ENCODE peak calls at places on chromosomes 16 and 17, in six cellular contexts. C is PC-3; D is naive thymus-derived CD4-positive, alpha-beta T cell; U is Caco-2; N is tibial artery; G is pancreas. H is an unnamed sample. For H3K4me1, the result is how much of the 10 kb centered on the place peaks cover.

GRCh38 chr16:2777231-2777902 is at the start of gene ELOB:
- DNase-seq in C (peak), U (peak), D (peak), G (peak), N (peak), H (peak)

GRCh38 chr17:76053230-76054111 is 18.8 kb downstream of the SRP68 start:
- DNase-seq in N (no peak), D (no peak), C (peak), U (no peak), G (no peak), H (no peak)

GRCh38 chr16:48537275-48537674 is 72.7 kb downstream of the N4BP1 start:
- DNase-seq in D (no peak), U (no peak), C (no peak), G (no peak), N (no peak), H (no peak)

GRCh38 chr17:79204261-79204660 is 129.6 kb downstream of the ENGASE start:
- DNase-seq in U (no peak), N (no peak), D (no peak), C (no peak), G (no peak), H (no peak)

GRCh38 chr16:693766-694165 is 3.6 kb upstream of the WDR24 start:
- DNase-seq in D (no peak), C (no peak), N (no peak), G (no peak), U (no peak), H (no peak)

GRCh38 chr16:9039208-9039607 is 52.2 kb upstream of the HAPSTR1 start:
- DNase-seq in C (no peak), D (no peak), G (no peak), U (no peak), N (no peak), H (no peak)

GRCh38 chr16:68997564-68997963 is 107.9 kb upstream of the HAS3 start:
- DNase-seq in D (no peak), N (no peak), C (no peak), U (peak), G (no peak), H (no peak)

GRCh38 chr17:40938981-40939380 is 1.5 kb upstream of the KRT23 start:
- DNase-seq in D (no peak), N (no peak), U (no peak), C (no peak), G (no peak), H (no peak)

GRCh38 chr17:74202879-74203432 is 522 bp upstream of the RPL38 start:
- DNase-seq in G (no peak), N (no peak), U (no peak), D (no peak), C (peak), H (no peak)

GRCh38 chr17:59725691-59726090 is 18.2 kb downstream of the VMP1 start:
- DNase-seq in G (no peak), D (no peak), C (no peak), U (no peak), N (no peak), H (no peak)

GRCh38 chr16:11679941-11680911 is 12.0 kb downstream of the SNN start:
- DNase-seq in G (no peak), N (no peak), C (no peak), U (no peak), D (no peak), H (peak)
- H3K4me1 ChIP-seq in G (under half), N (under half), C (under half), U (under half), D (under half), H (half or more)

GRCh38 chr16:19118938-19119431 is 5.2 kb downstream of the ITPRIPL2 start:
- DNase-seq in N (peak), U (no peak), D (no peak), C (peak), G (no peak), H (no peak)
- H3K4me1 ChIP-seq in N (under half), U (under half), D (under half), C (half or more), G (under half), H (under half)

DNA sequence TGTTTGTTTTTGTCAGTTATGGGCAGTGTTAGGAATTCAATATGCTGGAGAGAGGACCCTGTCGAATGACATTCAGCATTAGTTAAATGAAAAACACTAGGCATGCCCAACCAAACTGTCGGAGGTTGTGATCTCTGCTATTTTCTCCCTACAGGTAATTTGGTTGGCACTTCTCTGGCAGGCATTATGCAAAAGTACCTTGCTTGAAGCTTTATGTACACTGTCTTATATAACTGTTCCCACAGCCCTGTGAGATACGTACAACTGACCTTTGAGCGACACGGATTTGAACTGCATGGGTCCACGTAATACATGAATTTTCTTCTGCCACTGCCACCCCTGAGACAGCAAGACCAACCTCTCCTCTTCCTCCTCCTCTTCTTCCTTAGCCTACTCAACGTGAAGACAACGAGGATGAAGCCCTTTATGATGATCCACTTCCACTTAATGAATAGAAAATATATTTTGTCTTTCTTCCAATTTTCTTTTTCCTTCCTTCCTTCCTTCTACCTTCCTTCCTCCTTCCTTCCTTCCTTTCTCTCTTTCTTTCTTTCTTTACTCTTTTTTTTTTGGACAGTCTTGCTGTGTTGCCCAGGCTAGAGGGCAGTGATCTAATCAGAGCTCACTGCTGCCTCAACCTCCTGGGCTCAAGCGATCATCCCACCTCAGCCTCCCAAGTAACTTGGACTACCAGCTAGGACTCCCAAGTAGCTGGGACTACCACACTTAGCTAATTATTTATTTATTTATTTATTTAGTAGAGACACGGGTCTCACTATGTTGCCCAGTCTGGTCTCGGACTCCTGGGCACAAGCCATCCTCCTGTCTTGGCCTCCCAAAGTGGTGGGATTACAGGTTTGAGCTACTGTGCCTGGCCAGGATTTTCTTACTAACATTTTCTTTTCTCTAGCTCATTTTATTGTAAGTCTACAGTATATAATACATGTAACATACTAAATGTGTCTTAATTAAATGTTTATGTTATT is 77.3 kb downstream of the WIPI1 start:
- DNase-seq in G (no peak), U (no peak), D (no peak), C (no peak), N (no peak), H (no peak)
- H3K4me1 ChIP-seq in G (under half), U (under half), D (under half), C (half or more), N (under half), H (under half)

DNA sequence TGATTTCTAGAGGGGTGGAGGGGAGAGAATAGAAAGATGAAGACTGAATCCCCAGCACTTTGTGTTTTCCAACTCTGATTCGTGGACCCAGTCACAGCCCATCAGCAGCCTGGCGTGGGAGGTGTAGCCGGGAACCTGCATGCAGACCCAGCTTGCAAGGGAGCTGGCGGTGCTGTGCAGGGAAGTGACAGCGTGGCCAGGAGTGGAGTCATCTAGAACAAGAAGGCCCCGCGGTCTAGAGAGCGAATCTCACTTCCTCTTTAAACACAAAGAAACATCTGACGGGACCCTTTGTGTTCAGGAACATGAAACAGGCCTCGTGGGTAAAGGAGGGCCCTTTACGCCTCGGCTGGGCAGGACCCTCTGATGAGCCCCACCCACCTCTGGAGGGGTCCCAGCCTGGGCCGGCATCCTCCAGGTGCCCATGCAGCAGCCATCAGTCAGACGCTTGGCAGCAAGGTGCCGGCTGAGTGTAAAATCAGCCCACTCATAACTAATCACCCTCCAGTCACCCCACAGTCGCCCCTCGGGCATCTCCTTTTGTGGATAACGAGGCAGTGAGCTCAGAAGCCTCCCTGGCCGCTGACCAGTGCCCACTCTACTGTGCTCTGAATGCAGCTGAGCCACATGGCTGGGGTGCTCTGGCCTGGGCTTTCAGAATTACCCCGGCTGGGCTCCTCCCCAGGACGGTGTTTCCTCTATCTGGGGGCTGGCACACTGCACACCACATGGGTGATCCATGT is 4.4 kb downstream of the SNAI3 start:
- DNase-seq in C (no peak), D (peak), N (no peak), G (no peak), U (no peak), H (peak)
- H3K4me1 ChIP-seq in C (under half), D (under half), N (under half), G (under half), U (under half), H (under half)

DNA sequence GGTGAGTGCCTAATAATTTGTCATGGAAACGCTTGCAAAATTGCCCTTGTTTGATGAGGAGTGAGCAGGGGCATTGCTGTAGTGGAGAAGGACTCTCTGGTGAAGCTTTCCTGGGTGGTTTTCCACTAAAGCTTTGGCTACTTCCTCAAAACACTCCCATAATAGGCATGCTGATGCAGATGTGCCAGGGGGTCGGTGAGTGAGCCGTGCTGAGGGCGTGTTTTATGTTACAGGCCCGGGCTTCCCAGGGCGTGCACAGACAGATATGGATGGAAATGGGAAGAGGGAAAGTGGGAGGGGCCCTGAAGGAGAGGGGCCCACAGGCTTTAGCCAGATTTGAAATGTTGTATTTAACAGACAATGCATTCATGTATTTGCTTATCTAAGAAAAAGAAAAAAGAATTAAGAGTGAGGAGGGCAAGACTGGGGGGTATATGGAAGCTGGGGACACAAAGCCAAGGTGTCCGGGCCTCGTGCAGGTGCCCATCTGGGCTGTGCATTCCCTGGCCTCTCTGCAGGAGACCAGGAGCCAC is 56.3 kb downstream of the IL21R start:
- DNase-seq in N (no peak), G (no peak), U (no peak), D (no peak), C (no peak), H (no peak)
- H3K4me1 ChIP-seq in N (under half), G (under half), U (under half), D (under half), C (under half), H (under half)

GRCh38 chr17:46120078-46120477 is 73.2 kb downstream of the KANSL1 start:
- DNase-seq in G (no peak), C (no peak), U (no peak), D (no peak), N (no peak), H (peak)

GRCh38 chr17:46117117-46117516 is 76.1 kb downstream of the KANSL1 start:
- DNase-seq in G (no peak), U (no peak), D (no peak), C (no peak), N (no peak), H (no peak)

GRCh38 chr17:46115687-46116086 is 77.5 kb downstream of the KANSL1 start:
- DNase-seq in U (no peak), N (no peak), C (no peak), D (no peak), G (no peak), H (no peak)

GRCh38 chr17:46118969-46119368 is 74.3 kb downstream of the KANSL1 start:
- DNase-seq in D (no peak), N (no peak), C (no peak), U (no peak), G (no peak), H (no peak)

GRCh38 chr17:46117850-46118696 is 75.2 kb downstream of the KANSL1 start:
- DNase-seq in G (no peak), D (no peak), C (no peak), N (no peak), U (no peak), H (no peak)
- H3K4me1 ChIP-seq in G (half or more), D (under half), C (under half), N (under half), U (under half), H (under half)

DNA sequence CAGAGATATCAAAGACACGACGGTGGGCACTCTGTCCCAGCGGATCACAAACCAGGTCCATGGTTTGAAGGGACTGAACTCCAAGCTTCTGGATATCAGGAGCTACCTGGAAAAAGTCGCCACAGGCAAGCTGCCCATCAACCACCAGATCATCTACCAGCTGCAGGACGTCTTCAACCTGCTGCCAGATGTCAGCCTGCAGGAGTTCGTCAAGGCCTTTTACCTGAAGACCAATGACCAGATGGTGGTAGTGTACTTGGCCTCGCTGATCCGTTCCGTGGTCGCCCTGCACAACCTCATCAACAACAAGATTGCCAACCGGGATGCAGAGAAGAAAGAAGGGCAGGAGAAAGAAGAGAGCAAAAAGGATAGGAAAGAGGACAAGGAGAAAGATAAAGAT is 8.7 kb downstream of the PSMD7 start:
- DNase-seq in U (no peak), C (no peak), N (no peak), G (no peak), D (no peak), H (no peak)
- H3K4me1 ChIP-seq in U (under half), C (under half), N (under half), G (under half), D (under half), H (under half)